ENCODE peak calls at places on chromosomes 2 and 18, in five cellular contexts. V, Z, D, X and N are unnamed samples.
A peak's percentile ranks its signal among the peaks of the same experiment; 100 is the strongest.

GRCh38 chr2:65232636-65233035 is 5.0 kb downstream of the ACTR2 start:
- DNase-seq in X (no peak), Z (no peak), D (no peak), V (no peak), N (peak; percentile 60)

GRCh38 chr2:66573412-66573811 is 138.5 kb downstream of the MEIS1 start:
- DNase-seq in Z (no peak), X (peak; percentile 77), V (no peak), D (no peak), N (no peak)

GRCh38 chr2:11009866-11010265 is 98.1 kb downstream of the KCNF1 start:
- DNase-seq in Z (no peak), X (no peak), D (no peak), V (no peak), N (no peak)

GRCh38 chr2:96374211-96374951 is 38.8 kb downstream of the NCAPH start:
- DNase-seq in V (no peak), D (no peak), X (no peak), Z (no peak), N (no peak)

GRCh38 chr2:158999458-158999857 is 31.0 kb downstream of the TANC1 start:
- DNase-seq in X (no peak), V (no peak), D (no peak), Z (no peak), N (peak; percentile 83)

GRCh38 chr2:3712841-3713503 is 9.6 kb downstream of the DCDC2C start:
- DNase-seq in X (no peak), D (no peak), Z (no peak), V (no peak), N (no peak)

GRCh38 chr2:13515254-13515653 is 798.5 kb downstream of the TRIB2 start:
- DNase-seq in V (no peak), X (no peak), Z (no peak), D (no peak), N (no peak)

GRCh38 chr2:226423498-226423960 is 376.1 kb downstream of the IRS1 start:
- DNase-seq in V (peak; percentile 4), D (no peak), X (no peak), Z (no peak), N (peak; percentile 37)

GRCh38 chr2:240244543-240244942 is 104.1 kb upstream of the OTOS start:
- DNase-seq in V (no peak), D (no peak), X (no peak), Z (no peak), N (peak; percentile 18)

GRCh38 chr2:8296340-8296739 is 385.5 kb upstream of the ID2 start:
- DNase-seq in V (no peak), D (no peak), Z (no peak), X (no peak), N (no peak)

GRCh38 chr2:172449916-172450550 is 22.6 kb downstream of the ITGA6 start:
- DNase-seq in X (no peak), Z (no peak), D (no peak), V (peak; percentile 62), N (no peak)

GRCh38 chr2:40257812-40258457 is 194.0 kb downstream of the SLC8A1 start:
- DNase-seq in V (no peak), Z (no peak), X (no peak), D (no peak), N (no peak)

GRCh38 chr18:46318356-46318755 is 214.2 kb downstream of the HAUS1 start:
- DNase-seq in Z (no peak), V (no peak), X (no peak), D (no peak), N (no peak)

GRCh38 chr18:22933958-22934423 is 863 bp downstream of the RBBP8 start:
- DNase-seq in D (no peak), Z (no peak), V (no peak), X (no peak), N (no peak)

GRCh38 chr2:241314181-241314932 is 1.1 kb downstream of the HDLBP start:
- DNase-seq in D (no peak), Z (no peak), V (peak; percentile 81), X (no peak), N (peak; percentile 71)

GRCh38 chr2:189698020-189698887 is 23.8 kb downstream of the ANKAR start:
- DNase-seq in X (peak; percentile 86), V (peak; percentile 30), Z (no peak), D (peak; percentile 44), N (peak; percentile 59)

GRCh38 chr2:127085260-127085666 is 21.7 kb downstream of the BIN1 start:
- DNase-seq in Z (no peak), D (no peak), X (no peak), V (peak; percentile 76), N (peak; percentile 42)

GRCh38 chr18:33022370-33022769 is 249.5 kb upstream of the KLHL14 start:
- DNase-seq in D (no peak), V (no peak), Z (no peak), X (no peak), N (no peak)

GRCh38 chr2:102498414-102498813 is 25.4 kb downstream of the SLC9A4 start:
- DNase-seq in D (no peak), Z (no peak), X (no peak), V (no peak), N (no peak)

GRCh38 chr2:133570547-133570946 is 2.3 kb upstream of the NCKAP5 start:
- DNase-seq in V (no peak), X (no peak), D (no peak), Z (no peak), N (no peak)

GRCh38 chr2:189129971-189130370 is 49.6 kb downstream of the COL5A2 start:
- DNase-seq in X (no peak), V (no peak), Z (no peak), D (no peak), N (peak; percentile 90)

GRCh38 chr2:33529771-33530481 is 53.5 kb downstream of the RASGRP3 start:
- DNase-seq in V (peak; percentile 97), D (no peak), X (no peak), Z (no peak), N (peak; percentile 99)

DNA sequence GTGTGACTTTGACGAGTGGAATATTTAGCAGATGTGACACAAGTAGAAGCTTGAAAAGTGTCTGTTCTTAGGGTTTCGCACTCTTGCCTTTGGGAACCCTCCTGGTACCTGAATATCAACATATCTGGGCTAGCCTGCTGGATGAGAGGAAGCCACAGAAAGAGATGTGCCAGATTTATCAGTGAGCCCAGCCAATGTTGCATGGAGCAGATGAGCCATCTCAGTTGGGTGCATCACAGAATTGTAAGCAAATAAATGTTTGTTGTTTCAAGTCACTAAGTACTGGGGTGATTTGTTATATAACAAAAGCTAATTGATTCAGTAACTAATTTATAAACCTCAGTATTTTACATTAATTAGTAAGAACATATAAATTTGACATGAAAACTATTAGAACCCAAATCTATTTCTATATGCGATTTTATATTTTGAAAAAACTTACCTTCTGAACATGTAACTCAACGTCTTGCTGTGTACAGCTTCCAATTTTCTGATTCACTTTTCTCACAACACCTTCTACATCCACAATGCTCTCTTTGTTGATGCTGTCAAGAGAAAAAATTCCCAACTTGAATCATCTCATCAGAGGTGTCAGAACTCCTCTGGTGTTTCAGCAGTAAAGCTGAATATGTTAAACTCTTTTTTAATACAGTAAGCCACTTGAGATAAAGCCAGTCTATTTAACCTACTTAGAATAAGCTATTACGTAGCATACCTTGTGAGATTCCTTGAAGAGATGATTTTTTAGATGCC is 42.3 kb downstream of the DARS1 start:
- DNase-seq in D (no peak), Z (no peak), X (no peak), V (no peak), N (no peak)
- H3K27ac ChIP-seq in D (no peak overlapping the region), Z (no peak overlapping the region), X (no peak overlapping the region), V (no peak overlapping the region), N (no peak overlapping the region)

GRCh38 chr2:26251893-26252292 is 7.2 kb downstream of the HADHB start:
- DNase-seq in V (no peak), D (no peak), Z (no peak), X (no peak), N (no peak)
- H2BK12ac ChIP-seq in V (no peak overlapping the region), D (no peak overlapping the region), Z (no peak overlapping the region), X (no peak overlapping the region), N (no peak overlapping the region)

DNA sequence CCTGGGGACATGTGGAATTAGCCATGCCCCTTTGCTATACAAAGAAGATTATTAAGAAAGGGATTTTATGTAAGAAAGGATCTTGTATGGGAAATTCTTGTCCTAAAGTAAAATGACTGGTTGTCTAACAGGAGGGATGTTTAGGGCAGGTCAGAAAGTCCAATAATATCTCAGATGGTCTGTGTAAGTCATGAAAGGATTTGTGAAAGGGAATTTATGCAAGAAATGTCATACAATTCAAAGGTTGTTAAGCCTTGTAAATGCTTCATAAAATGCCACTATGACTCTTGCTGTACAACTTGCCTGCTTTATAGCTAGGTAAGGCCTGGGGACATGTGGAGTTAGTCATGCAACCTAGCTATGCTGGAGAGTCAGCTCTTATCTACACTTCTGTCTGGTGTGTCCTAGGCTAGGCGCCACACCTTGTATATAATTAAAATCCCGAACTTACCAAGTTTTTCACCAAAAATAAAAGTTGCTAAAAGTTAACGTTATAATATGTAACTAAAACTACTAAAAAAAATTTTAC is 36.9 kb upstream of the VWA3B start:
- DNase-seq in D (no peak), V (peak; percentile 85), X (no peak), Z (no peak), N (no peak)
- H3K27ac ChIP-seq in D (no peak overlapping the region), V (peak overlapping the region; percentile 62), X (no peak overlapping the region), Z (no peak overlapping the region), N (no peak overlapping the region)

DNA sequence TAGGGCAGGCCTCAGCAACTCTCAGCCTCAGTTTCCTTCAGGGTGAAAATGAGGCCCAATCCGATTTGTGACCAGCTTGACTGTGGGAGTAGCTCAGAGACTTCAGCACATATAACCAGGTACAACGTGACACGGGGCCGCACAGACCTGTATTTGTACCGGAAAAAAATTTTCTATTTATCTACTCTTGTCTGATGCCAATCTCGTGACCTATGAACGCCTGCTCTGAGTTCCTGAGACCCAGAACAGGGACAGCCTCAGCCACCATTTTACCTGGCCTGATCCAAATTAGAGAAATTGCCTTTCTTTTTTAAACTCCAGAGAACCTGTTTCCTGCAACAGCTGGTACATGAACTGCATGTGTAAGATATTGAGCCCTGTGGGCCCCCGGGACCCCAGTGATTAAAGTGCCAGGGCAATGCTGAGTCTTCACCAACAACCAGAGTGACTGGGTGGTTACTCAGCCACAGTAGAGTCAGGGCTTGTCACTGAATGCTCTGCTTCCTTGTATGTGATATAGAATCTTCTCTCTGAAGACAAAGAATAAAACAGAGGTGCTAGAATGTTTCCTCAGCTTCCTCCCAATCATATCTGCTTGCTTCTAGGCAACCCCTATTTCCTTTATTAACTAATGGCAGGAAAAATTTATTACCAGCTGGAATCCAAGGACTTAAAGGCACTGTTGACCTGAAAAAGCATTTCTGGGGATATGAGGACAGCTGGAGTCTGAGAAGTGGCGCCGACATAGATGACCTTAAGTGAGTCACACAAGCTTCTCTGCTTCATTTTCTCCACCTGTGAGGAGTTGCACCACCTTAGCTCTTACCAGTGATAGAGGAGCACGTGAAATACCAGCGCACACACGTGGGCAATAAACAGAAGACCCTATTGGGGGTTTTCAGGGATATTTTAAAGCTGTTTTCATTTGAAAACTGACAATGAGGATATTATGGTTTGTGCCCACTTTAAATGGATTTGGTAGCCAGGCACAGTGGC is 47.6 kb upstream of the FZD7 start:
- DNase-seq in V (no peak), D (no peak), Z (no peak), X (no peak), N (peak; percentile 20)
- H2BK12ac ChIP-seq in V (no peak overlapping the region), D (peak overlapping the region; percentile 71), Z (no peak overlapping the region), X (no peak overlapping the region), N (no peak overlapping the region)

GRCh38 chr2:183495079-183495478 is 370.8 kb downstream of the NUP35 start:
- DNase-seq in D (no peak), V (no peak), Z (no peak), X (no peak), N (no peak)
- H3K27ac ChIP-seq in D (no peak overlapping the region), V (no peak overlapping the region), Z (no peak overlapping the region), X (no peak overlapping the region), N (no peak overlapping the region)

DNA sequence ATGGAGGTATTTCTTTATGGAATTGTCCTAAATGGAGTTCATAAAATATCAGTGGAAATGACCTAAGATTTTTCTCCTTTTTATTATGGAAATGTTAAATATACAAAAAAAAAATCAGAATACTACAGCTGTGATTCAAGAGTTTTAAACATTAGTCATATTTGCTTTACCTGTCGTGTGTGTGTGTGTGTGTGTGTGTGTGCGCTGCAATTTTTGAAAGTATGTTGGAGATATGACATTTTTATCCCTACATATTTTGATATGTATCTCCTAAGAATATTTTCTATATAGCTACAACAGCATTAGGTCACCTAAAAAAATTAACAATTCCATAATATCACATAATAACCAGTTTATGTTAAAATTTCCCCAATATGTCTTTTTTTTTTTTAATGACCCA is 85.5 kb downstream of the FAM117B start:
- DNase-seq in D (no peak), Z (no peak), V (peak; percentile 60), X (no peak), N (no peak)
- H2BK12ac ChIP-seq in D (no peak overlapping the region), Z (no peak overlapping the region), V (no peak overlapping the region), X (no peak overlapping the region), N (no peak overlapping the region)